ENCODE peak calls at places on chromosomes 7 and 10, in eight cellular contexts. O, L, Y, D, U, S, W and J are unnamed samples.

GRCh38 chr10:52774182-52774581 is 1.6 kb upstream of the MBL2 start:
- DNase-seq in O (no peak), L (no peak), Y (no peak), D (no peak), U (no peak), S (no peak), W (no peak), J (no peak)

GRCh38 chr7:152894295-152895170 is 135.0 kb downstream of the ACTR3B start:
- DNase-seq in O (peak), L (no peak), Y (no peak), D (no peak), U (no peak), S (no peak), W (no peak), J (no peak)

GRCh38 chr10:104576611-104577010 is 64.5 kb upstream of the SORCS3 start:
- DNase-seq in O (no peak), L (no peak), Y (no peak), D (no peak), U (no peak), S (no peak), W (no peak), J (no peak)

GRCh38 chr10:106972381-106972780 is 192.1 kb downstream of the SORCS1 start:
- DNase-seq in O (no peak), L (no peak), Y (no peak), D (no peak), U (no peak), S (no peak), W (no peak), J (no peak)

GRCh38 chr7:80481196-80481884 is 30.5 kb downstream of the GNAT3 start:
- DNase-seq in O (peak), L (no peak), Y (no peak), D (no peak), U (no peak), S (no peak), W (no peak), J (no peak)

GRCh38 chr7:75739796-75740672 is 1.3 kb upstream of the HIP1 start:
- DNase-seq in O (no peak), L (peak), Y (no peak), D (no peak), U (no peak), S (no peak), W (no peak), J (no peak)

GRCh38 chr10:122176232-122176865 is 94.7 kb upstream of the BTBD16 start:
- DNase-seq in O (no peak), L (no peak), Y (no peak), D (no peak), U (no peak), S (no peak), W (no peak), J (no peak)

GRCh38 chr10:102540023-102540422 is 36.3 kb downstream of the SUFU start:
- DNase-seq in O (peak), L (no peak), Y (no peak), D (no peak), U (no peak), S (no peak), W (no peak), J (no peak)

GRCh38 chr7:138170298-138170697 is 94.0 kb downstream of the AKR1D1 start:
- DNase-seq in O (no peak), L (no peak), Y (no peak), D (no peak), U (no peak), S (no peak), W (no peak), J (no peak)

GRCh38 chr7:112135815-112136706 is 70.1 kb downstream of the DOCK4 start:
- DNase-seq in O (no peak), L (no peak), Y (no peak), D (no peak), U (no peak), S (no peak), W (no peak), J (no peak)

GRCh38 chr10:48501806-48502771 is 102.8 kb downstream of the ARHGAP22 start:
- DNase-seq in O (no peak), L (no peak), Y (no peak), D (peak), U (no peak), S (no peak), W (no peak), J (no peak)

GRCh38 chr7:158816995-158817394 is 12.3 kb downstream of the ESYT2 start:
- DNase-seq in O (no peak), L (no peak), Y (no peak), D (peak), U (no peak), S (peak), W (no peak), J (no peak)

GRCh38 chr10:43347997-43348396 is 23.4 kb upstream of the FXYD4 start:
- DNase-seq in O (no peak), L (no peak), Y (no peak), D (no peak), U (no peak), S (no peak), W (no peak), J (no peak)

GRCh38 chr10:43348511-43349312 is 22.7 kb upstream of the FXYD4 start:
- DNase-seq in O (peak), L (peak), Y (peak), D (peak), U (peak), S (peak), W (peak), J (peak)

GRCh38 chr10:43350686-43351085 is 20.8 kb upstream of the FXYD4 start:
- DNase-seq in O (no peak), L (no peak), Y (no peak), D (no peak), U (no peak), S (no peak), W (no peak), J (no peak)

GRCh38 chr10:43351301-43351700 is 20.1 kb upstream of the FXYD4 start:
- DNase-seq in O (no peak), L (no peak), Y (no peak), D (no peak), U (no peak), S (no peak), W (no peak), J (no peak)

GRCh38 chr10:43350139-43350538 is 21.3 kb upstream of the FXYD4 start:
- DNase-seq in O (no peak), L (no peak), Y (no peak), D (peak), U (no peak), S (no peak), W (no peak), J (no peak)
- TF ChIP-seq POLR2A in O (no peak), L (no peak), Y (no peak), D (no peak), U (no peak), S (no peak), W (no peak), J (no peak)

GRCh38 chr10:108556176-108556575 is 1367.1 kb downstream of the XPNPEP1 start:
- DNase-seq in O (no peak), L (no peak), Y (no peak), D (no peak), U (no peak), S (no peak), W (no peak), J (no peak)

GRCh38 chr10:108562105-108562504 is 1361.2 kb downstream of the XPNPEP1 start:
- DNase-seq in O (no peak), L (no peak), Y (no peak), D (no peak), U (no peak), S (no peak), W (no peak), J (no peak)

GRCh38 chr10:108566216-108567107 is 1356.8 kb downstream of the XPNPEP1 start:
- DNase-seq in O (no peak), L (no peak), Y (no peak), D (no peak), U (no peak), S (no peak), W (no peak), J (no peak)

GRCh38 chr10:108560488-108560887 is 1362.8 kb downstream of the XPNPEP1 start:
- DNase-seq in O (no peak), L (no peak), Y (no peak), D (no peak), U (no peak), S (no peak), W (no peak), J (no peak)

GRCh38 chr10:108561649-108562048 is 1361.7 kb downstream of the XPNPEP1 start:
- DNase-seq in O (no peak), L (no peak), Y (no peak), D (no peak), U (no peak), S (no peak), W (no peak), J (no peak)
- TF ChIP-seq POLR2A in O (no peak), L (no peak), Y (no peak), D (no peak), U (no peak), S (no peak), W (no peak), J (no peak)

DNA sequence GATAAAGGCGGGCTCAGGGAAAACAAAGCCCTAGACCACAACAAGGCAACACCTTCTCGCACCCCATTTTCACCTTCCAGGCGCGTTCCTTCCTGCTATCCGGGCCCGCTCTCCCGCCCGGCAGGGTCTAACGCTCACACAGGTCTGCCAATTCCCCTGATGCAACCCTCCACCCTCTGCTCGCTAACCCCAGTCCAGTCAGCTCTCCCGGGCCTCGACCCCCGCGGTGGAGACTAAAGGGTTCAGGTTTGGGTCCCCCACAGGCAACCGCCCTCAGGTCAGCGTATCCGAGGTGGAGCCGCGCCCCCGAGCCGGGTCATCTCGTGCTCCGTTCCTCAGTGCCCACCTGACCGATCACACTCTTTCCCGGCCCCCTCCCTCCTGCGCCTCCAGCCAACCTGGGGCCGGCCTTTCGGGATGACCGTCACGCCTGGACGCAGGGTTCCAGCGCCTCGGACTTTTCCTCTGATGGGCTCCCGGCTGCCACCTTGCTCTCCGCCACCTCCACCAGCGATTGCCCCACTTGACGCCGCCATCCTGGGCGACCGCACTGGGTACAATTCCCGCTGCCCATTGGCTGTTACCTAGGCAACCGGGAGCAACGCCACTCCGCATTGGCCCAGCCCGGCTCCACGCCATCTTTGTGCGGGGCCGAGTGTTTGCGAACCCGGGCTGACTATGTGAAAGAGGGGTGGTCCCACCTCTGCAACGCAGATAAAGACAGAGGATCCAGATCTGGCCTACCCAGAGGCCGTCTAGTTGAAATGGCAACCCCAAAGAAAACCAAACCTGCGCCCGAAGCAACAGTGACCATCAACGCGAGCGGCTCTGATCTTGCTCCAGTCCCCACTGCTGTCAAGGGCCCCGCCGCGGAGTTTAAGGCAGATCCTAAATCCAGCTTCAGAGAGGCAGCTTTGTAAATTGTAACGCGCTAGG is at the start of gene MORN4:
- DNase-seq in O (peak), L (peak), Y (peak), D (peak), U (peak), S (peak), W (peak), J (peak)
- TF ChIP-seq POLR2A in O (peak), L (no peak), Y (no peak), D (no peak), U (no peak), S (no peak), W (peak), J (peak)

DNA sequence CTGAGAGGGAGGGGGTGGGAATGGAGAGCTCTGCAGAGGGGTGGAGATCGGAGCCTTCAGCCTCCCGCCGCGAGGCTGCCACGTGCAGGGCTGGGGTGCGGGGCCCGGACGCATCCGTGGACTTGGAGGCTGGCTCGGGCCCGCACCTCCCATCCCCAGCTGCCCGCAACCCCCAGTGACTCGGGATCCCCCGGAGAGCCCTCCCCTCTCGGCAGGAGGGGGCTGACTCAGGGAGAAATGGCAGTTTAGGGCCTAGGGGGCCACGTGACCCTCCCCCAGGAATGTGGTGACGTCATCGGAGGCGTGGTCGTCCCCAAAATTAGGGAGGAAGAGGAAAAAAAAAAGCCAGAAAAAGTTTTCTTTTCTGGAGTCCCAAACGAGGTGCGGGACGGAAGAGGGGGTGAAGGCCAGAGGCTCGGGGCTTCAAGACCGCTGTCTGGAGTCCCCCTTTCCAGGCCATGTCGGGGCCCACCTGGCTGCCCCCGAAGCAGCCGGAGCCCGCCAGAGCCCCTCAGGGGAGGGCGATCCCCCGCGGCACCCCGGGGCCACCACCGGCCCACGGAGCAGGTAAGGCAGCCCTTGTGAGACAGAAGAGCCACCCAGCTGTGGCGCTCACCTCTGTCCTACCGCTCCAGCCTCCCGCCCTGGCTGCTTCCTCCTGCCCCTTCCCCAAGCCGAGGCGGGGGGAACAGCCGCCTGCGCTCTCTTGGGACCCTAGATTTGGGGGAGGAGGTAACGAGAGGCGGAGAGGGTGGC is at the start of gene TRIP6:
- DNase-seq in O (peak), L (peak), Y (peak), D (peak), U (peak), S (peak), W (peak), J (peak)
- TF ChIP-seq POLR2A in O (no peak), L (peak), Y (no peak), D (no peak), U (no peak), S (no peak), W (peak), J (peak)

GRCh38 chr7:100568176-100568935 is 5.3 kb downstream of the SAP25 start:
- DNase-seq in O (no peak), L (no peak), Y (no peak), D (no peak), U (peak), S (peak), W (no peak), J (no peak)

GRCh38 chr7:100567751-100568175 is 5.9 kb downstream of the SAP25 start:
- DNase-seq in O (no peak), L (no peak), Y (no peak), D (no peak), U (no peak), S (no peak), W (no peak), J (no peak)

GRCh38 chr7:100567045-100567730 is 6.5 kb downstream of the SAP25 start:
- DNase-seq in O (no peak), L (no peak), Y (no peak), D (no peak), U (peak), S (no peak), W (no peak), J (no peak)

GRCh38 chr7:100570954-100571828 is 2.5 kb downstream of the SAP25 start:
- DNase-seq in O (no peak), L (no peak), Y (no peak), D (no peak), U (no peak), S (no peak), W (no peak), J (no peak)

DNA sequence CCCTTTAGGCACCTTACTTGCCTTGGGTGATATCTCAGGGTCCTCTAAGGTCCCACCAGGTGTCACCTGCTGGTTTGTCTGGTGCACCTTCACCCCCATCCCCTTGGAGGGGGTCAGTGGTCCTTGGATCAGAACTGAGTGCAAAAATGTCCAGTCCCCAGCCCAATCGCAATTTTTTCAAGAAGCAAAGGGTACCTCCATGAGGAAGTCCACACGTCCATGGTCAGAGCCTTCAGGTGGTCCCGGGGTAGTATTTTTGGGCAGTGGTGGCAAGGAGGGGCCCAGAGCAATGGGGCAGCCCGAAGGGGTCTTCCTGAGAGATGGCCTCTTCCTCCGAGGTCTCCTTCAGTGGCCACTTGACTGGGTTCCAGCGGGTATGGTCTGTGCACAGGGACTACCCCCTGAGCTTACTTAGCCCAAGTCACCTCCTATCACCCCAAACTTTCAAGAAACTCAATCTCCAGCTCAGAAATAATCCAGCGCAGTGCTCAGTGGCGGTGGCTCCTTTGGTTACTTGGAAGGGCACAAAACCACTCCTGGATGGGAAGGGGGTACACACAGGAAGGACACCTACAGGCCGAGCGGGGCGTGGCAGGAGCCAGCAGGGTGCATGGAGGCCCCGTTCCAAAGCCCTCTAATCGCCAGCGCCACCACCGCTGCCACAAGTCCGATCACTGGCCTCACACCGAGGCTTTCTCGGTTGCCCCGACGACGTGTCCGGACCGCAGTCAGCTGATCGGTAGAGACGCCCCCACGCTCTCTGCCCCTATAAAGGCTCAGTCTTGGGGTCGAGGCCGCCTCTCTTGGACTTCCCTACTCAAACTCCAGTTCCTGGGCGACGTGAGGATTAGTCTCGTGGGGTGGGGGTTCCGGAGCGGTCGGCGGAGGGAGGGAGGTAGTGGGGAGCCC is 4.5 kb downstream of the SAP25 start:
- DNase-seq in O (peak), L (peak), Y (no peak), D (peak), U (peak), S (peak), W (peak), J (no peak)
- TF ChIP-seq POLR2A in O (no peak), L (no peak), Y (no peak), D (no peak), U (no peak), S (peak), W (no peak), J (no peak)

DNA sequence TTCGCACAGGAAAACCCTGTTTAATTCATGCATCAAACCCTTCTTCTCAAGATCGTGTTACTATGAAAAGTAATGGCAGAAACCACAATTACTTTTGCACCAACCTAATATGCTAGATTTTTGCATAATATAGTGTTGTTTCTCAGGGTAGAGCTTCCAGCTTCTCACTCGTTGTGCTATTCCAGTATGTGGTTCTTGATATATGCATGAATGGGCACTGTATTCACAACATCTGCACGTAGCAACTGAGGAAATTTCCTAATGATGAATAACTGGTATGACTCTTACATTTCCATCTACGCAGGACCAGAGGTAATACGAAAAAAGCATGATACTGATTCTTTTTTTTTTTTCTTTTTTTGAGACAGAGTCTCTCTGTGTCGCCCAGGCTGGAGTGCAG is 326.6 kb upstream of the GALNT17 start:
- DNase-seq in O (no peak), L (no peak), Y (no peak), D (no peak), U (no peak), S (no peak), W (no peak), J (no peak)
- TF ChIP-seq POLR2A in O (no peak), L (no peak), Y (no peak), D (no peak), U (no peak), S (no peak), W (no peak), J (no peak)